ENCODE peak calls at places on chromosomes 7 and 10, in five cellular contexts. Y is colonic mucosa; X is CD4-positive, CD25-positive, alpha-beta regulatory T cell; R is naive thymus-derived CD4-positive, alpha-beta T cell; G is uterus. Q is an unnamed sample.
A peak's percentile ranks its signal among the peaks of the same experiment; 100 is the strongest.

GRCh38 chr7:95367606-95368005 is 28.6 kb downstream of the PON3 start:
- DNase-seq in Y (no peak), X (no peak), R (no peak), G (no peak), Q (no peak)

GRCh38 chr10:47160229-47160908 is 139.6 kb upstream of the GDF10 start:
- DNase-seq in Y (no peak), X (no peak), R (no peak), G (no peak), Q (no peak)

GRCh38 chr10:6279540-6280267 is 77.0 kb downstream of the PFKFB3 start:
- DNase-seq in Y (no peak), X (no peak), R (no peak), G (no peak), Q (peak; percentile 93)

GRCh38 chr7:55474944-55475911 is 97.1 kb downstream of the VOPP1 start:
- DNase-seq in Y (peak; percentile 8), X (no peak), R (no peak), G (no peak), Q (no peak)

GRCh38 chr7:103148131-103148993 is 537 bp downstream of the NAPEPLD start:
- DNase-seq in Y (peak; percentile 3), X (no peak), R (no peak), G (no peak), Q (no peak)

GRCh38 chr10:119025336-119025735 is 4.2 kb upstream of the NANOS1 start:
- DNase-seq in Y (no peak), X (no peak), R (no peak), G (peak; percentile 74), Q (no peak)

GRCh38 chr10:49756641-49757040 is 5.5 kb downstream of the OGDHL start:
- DNase-seq in Y (no peak), X (no peak), R (no peak), G (no peak), Q (no peak)

GRCh38 chr7:45863715-45864114 is 9.2 kb downstream of the CCDC201 start:
- DNase-seq in Y (no peak), X (no peak), R (no peak), G (no peak), Q (peak; percentile 24)

GRCh38 chr10:3126741-3127342 is 45.7 kb downstream of the PITRM1 start:
- DNase-seq in Y (no peak), X (no peak), R (no peak), G (no peak), Q (no peak)

GRCh38 chr10:99583702-99584101 is 36.5 kb downstream of the SLC25A28 start:
- DNase-seq in Y (no peak), X (no peak), R (no peak), G (no peak), Q (no peak)

GRCh38 chr10:99579971-99580370 is 40.3 kb downstream of the SLC25A28 start:
- DNase-seq in Y (no peak), X (no peak), R (no peak), G (no peak), Q (no peak)

DNA sequence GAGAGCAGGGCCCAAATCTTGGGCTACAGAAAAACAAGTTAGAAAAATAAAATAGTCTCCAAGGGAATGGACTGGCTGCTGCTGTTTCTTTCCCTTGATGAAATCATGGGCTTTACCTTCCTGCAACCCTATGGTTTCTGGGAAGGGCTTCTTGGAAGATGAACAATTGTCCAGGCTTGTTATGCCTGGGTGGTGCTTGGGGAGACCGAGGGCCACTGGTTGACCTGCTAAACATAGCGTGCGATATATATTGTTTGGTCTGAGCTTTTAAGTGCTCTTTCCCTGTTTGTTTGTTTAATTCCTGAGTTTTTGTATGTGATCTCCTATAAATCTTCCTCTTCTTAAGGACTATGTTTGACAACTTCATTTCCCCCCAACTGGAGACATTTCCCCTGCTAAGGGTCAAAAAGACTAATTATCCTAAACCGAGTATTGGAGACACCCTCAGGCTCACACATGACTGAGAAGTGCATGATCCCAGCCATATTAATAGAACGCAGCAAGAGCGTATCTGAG is 37.9 kb downstream of the SLC25A28 start:
- DNase-seq in Y (no peak), X (no peak), R (no peak), G (no peak), Q (no peak)
- H3K4me1 ChIP-seq in Y (no peaks in the 10 kb centered on the region), X (no peaks in the 10 kb centered on the region), R (no peaks in the 10 kb centered on the region), G (no peaks in the 10 kb centered on the region), Q (peaks cover 6% of the 10 kb centered on the region)

GRCh38 chr7:150368884-150369739 is 490 bp downstream of the REPIN1 start:
- DNase-seq in Y (peak; percentile 67), X (peak; percentile 50), R (no peak), G (peak; percentile 56), Q (peak; percentile 88)

GRCh38 chr7:150367187-150367510 is 1.5 kb upstream of the REPIN1 start:
- DNase-seq in Y (no peak), X (no peak), R (no peak), G (no peak), Q (no peak)

GRCh38 chr7:150365673-150366398 is 2.8 kb upstream of the REPIN1 start:
- DNase-seq in Y (no peak), X (no peak), R (no peak), G (no peak), Q (no peak)

GRCh38 chr7:150368098-150368883 is at the start of gene REPIN1:
- DNase-seq in Y (peak; percentile 95), X (peak; percentile 70), R (peak; percentile 65), G (peak; percentile 92), Q (peak; percentile 95)

DNA sequence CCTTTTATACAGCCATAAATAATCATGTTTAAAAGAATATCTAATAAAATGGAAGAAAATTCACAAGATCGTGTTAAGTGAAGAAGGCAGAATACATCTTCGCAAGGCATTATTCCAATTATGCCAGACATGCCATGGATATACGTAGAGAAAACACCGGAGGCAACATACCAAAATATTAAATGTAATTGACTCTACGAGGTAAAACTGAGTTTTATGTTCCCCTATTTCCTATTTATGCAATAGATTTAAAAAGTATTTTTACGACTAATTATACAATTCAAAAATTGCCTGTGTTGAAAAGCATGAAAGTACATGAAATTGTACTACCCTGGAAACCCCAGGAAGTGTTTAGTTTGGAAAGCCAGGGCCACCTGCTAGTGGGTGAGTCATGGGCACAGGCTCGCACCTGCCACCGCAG is 935 bp upstream of the REPIN1 start:
- DNase-seq in Y (no peak), X (no peak), R (no peak), G (no peak), Q (no peak)
- H3K4me1 ChIP-seq in Y (peaks cover 11% of the 10 kb centered on the region), X (peaks cover 23% of the 10 kb centered on the region), R (peaks cover 39% of the 10 kb centered on the region), G (peaks cover 10% of the 10 kb centered on the region), Q (peaks cover 17% of the 10 kb centered on the region)

DNA sequence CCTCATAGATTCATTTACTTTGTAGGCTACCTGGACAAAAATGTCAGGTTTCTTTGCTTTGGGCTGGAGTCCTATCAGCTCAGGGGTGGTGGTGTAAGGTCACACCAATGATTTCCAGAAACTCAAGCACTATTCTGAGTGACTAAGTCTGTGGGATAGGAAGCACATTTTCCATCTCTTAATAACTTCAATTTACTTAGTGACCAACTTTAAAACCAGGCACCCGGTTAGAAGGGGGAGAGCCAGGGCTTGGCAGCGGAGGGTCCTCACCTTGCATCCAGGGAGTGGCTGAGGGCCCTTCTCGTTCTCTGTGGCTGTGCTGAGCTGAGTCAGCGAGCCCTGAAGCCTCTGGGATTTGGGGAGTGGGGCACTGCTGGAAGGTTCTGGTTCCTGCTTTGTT is 6.7 kb downstream of the CHST3 start:
- DNase-seq in Y (no peak), X (no peak), R (no peak), G (no peak), Q (no peak)
- H3K4me1 ChIP-seq in Y (peaks cover 7% of the 10 kb centered on the region), X (no peaks in the 10 kb centered on the region), R (no peaks in the 10 kb centered on the region), G (peaks cover 17% of the 10 kb centered on the region), Q (peaks cover 54% of the 10 kb centered on the region)

GRCh38 chr7:157682946-157683239 is 346.1 kb downstream of the DNAJB6 start:
- DNase-seq in Y (no peak), X (no peak), R (no peak), G (no peak), Q (no peak)
- H3K4me1 ChIP-seq in Y (no peaks in the 10 kb centered on the region), X (peaks cover 13% of the 10 kb centered on the region), R (peaks cover 28% of the 10 kb centered on the region), G (peaks cover 9% of the 10 kb centered on the region), Q (no peaks in the 10 kb centered on the region)

GRCh38 chr10:71339796-71340589 is 20.9 kb downstream of the SLC29A3 start:
- DNase-seq in Y (peak; percentile 60), X (no peak), R (no peak), G (no peak), Q (peak; percentile 98)

GRCh38 chr10:71337219-71337625 is 18.2 kb downstream of the SLC29A3 start:
- DNase-seq in Y (peak; percentile 44), X (no peak), R (no peak), G (no peak), Q (no peak)

GRCh38 chr10:71335173-71335572 is 16.1 kb downstream of the SLC29A3 start:
- DNase-seq in Y (no peak), X (no peak), R (no peak), G (no peak), Q (no peak)

GRCh38 chr10:71336632-71337031 is 17.6 kb downstream of the SLC29A3 start:
- DNase-seq in Y (no peak), X (no peak), R (no peak), G (no peak), Q (peak; percentile 62)

GRCh38 chr10:71338728-71339495 is 19.9 kb downstream of the SLC29A3 start:
- DNase-seq in Y (no peak), X (no peak), R (no peak), G (no peak), Q (peak; percentile 62)
- H3K4me1 ChIP-seq in Y (peaks cover 16% of the 10 kb centered on the region), X (no peaks in the 10 kb centered on the region), R (no peaks in the 10 kb centered on the region), G (no peaks in the 10 kb centered on the region), Q (peaks cover 98% of the 10 kb centered on the region)

DNA sequence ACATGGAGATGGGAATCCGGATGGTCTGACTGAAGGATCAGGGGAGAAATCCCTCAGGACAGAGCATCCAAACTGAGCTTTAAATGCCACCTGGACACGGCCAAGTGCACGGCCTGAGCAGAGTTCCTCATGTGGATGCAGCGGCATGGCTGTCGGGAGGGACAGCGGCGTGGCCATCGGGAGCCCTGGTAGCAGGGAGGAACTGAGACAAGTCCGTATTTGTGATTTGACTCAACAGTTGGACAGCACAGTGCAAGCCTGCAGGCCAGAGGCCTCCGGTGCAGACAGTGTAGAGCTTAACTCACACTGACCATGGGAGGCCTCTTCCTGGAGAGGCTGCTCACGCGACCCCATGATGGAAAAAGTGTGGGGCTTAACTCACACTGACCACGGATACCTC is 207.4 kb downstream of the DIP2C start:
- DNase-seq in Y (peak; percentile 16), X (no peak), R (no peak), G (no peak), Q (no peak)
- H3K4me1 ChIP-seq in Y (no peaks in the 10 kb centered on the region), X (no peaks in the 10 kb centered on the region), R (no peaks in the 10 kb centered on the region), G (no peaks in the 10 kb centered on the region), Q (no peaks in the 10 kb centered on the region)

Q was measured in Caco-2.